ENCODE peak calls at places on chromosomes 5 and 9, in eight cellular contexts. Y is neuronal stem cell, R is GM23248, L is mesenchymal stem cell, K is PC-9, G is psoas muscle, W is lung, B is pancreas. P is an unnamed sample.

GRCh38 chr5:96004087-96004486 is 42.4 kb upstream of the ELL2 start:
- DNase-seq in Y (no peak), K (no peak), W (no peak), L (peak; percentile 42), B (no peak), R (no peak), G (no peak), P (no peak)

GRCh38 chr9:80775515-80775914 is 913.8 kb downstream of the TLE1 start:
- DNase-seq in G (no peak), L (peak; percentile 8), B (no peak), R (no peak), K (no peak), Y (no peak), W (no peak), P (no peak)

GRCh38 chr9:81814794-81815464 is 113.3 kb upstream of the SPATA31D4 start:
- DNase-seq in K (peak; percentile 14), B (no peak), W (no peak), Y (no peak), R (no peak), G (no peak), L (peak; percentile 20), P (no peak)

GRCh38 chr5:16489322-16489791 is 23.8 kb upstream of the ZNF622 start:
- DNase-seq in W (no peak), R (peak; percentile 81), G (no peak), K (peak; percentile 41), L (peak; percentile 62), B (no peak), Y (no peak), P (peak; percentile 41)

GRCh38 chr9:61667559-61668121 is 477.8 kb downstream of the SPATA31A7 start:
- DNase-seq in B (no peak), L (no peak), K (no peak), Y (no peak), R (no peak), W (no peak), G (no peak), P (no peak)

GRCh38 chr9:95494022-95494415 is 22.8 kb downstream of the PTCH1 start:
- DNase-seq in W (no peak), G (no peak), L (no peak), Y (no peak), K (no peak), B (peak; percentile 27), R (no peak), P (no peak)

GRCh38 chr9:36328798-36329411 is 70.7 kb upstream of the GNE start:
- DNase-seq in W (peak; percentile 50), K (peak; percentile 29), B (peak; percentile 21), L (peak; percentile 78), Y (peak; percentile 45), R (peak; percentile 70), G (no peak), P (peak; percentile 83)

GRCh38 chr9:108290839-108291585 is 564.8 kb downstream of the ACTL7B start:
- DNase-seq in K (no peak), B (no peak), G (no peak), R (peak; percentile 55), L (no peak), W (no peak), Y (no peak), P (peak; percentile 45)

GRCh38 chr9:127523312-127523851 is 72.1 kb downstream of the LRSAM1 start:
- DNase-seq in B (no peak), W (no peak), R (peak; percentile 49), G (no peak), K (no peak), L (peak; percentile 52), Y (no peak), P (peak; percentile 77)

GRCh38 chr9:111949919-111950318 is 53.3 kb downstream of the UGCG start:
- DNase-seq in Y (no peak), G (no peak), L (no peak), R (peak; percentile 80), W (no peak), K (no peak), B (no peak), P (peak; percentile 72)

GRCh38 chr9:118985851-118986250 is 383.4 kb downstream of the BRINP1 start:
- DNase-seq in R (no peak), G (no peak), K (no peak), L (no peak), B (no peak), W (no peak), Y (no peak), P (no peak)

GRCh38 chr5:40929049-40929448 is 19.8 kb downstream of the C7 start:
- DNase-seq in W (no peak), L (no peak), B (no peak), Y (no peak), G (no peak), R (no peak), K (no peak), P (no peak)

DNA sequence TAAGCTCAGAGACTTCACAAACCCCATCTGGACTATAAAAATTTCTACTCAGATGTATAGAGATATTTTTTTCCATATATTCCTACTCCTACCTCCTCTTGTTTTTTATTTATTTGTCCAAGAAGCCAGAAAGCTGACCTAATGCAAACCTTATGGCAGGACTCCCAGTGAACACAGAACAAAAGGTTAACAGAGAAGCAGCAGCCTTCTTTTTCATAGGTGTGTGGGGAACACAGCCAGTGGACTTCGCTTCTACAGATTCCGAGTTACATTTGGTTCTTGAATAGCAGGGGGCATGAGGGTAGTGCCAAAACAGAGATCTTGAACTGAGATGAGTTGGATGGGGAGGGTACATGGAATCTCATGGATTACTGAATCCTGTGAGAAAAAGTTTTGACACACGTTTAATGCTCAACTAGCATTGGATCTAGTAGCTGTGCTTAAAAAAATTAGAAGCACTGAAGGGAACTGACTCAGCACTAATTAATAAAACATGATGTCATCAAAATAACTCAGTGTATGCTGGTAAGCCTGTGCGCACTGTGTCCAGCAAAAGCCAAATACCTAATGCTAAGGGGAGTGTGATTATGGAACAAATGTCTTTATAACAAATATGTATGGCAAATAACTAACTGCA is 240.1 kb downstream of the GABRB2 start:
- DNase-seq in L (no peak), B (no peak), K (no peak), R (no peak), W (no peak), Y (no peak), G (no peak), P (no peak)
- H3K27ac ChIP-seq in L (no peak overlapping the region), B (no peak overlapping the region), K (no peak overlapping the region), R (no peak overlapping the region), W (no peak overlapping the region), Y (no peak overlapping the region), G (no peak overlapping the region), P (no peak overlapping the region)

GRCh38 chr5:172868436-172868923 is 34.4 kb downstream of the ERGIC1 start:
- DNase-seq in R (peak; percentile 59), B (no peak), G (no peak), W (no peak), Y (no peak), L (peak; percentile 84), K (no peak), P (no peak)

GRCh38 chr5:172868924-172869565 is 35.0 kb downstream of the ERGIC1 start:
- DNase-seq in L (peak; percentile 95), R (peak; percentile 97), K (peak; percentile 63), B (peak; percentile 67), W (peak; percentile 82), Y (no peak), G (peak; percentile 90), P (peak; percentile 91)

GRCh38 chr5:172870261-172870806 is 36.3 kb downstream of the ERGIC1 start:
- DNase-seq in R (peak; percentile 98), W (peak; percentile 73), Y (no peak), K (peak; percentile 35), L (peak; percentile 88), B (no peak), G (peak; percentile 49), P (peak; percentile 92)

GRCh38 chr5:172870807-172871431 is 36.9 kb downstream of the ERGIC1 start:
- DNase-seq in W (no peak), K (no peak), B (no peak), G (peak; percentile 47), L (peak; percentile 85), Y (no peak), R (no peak), P (no peak)

DNA sequence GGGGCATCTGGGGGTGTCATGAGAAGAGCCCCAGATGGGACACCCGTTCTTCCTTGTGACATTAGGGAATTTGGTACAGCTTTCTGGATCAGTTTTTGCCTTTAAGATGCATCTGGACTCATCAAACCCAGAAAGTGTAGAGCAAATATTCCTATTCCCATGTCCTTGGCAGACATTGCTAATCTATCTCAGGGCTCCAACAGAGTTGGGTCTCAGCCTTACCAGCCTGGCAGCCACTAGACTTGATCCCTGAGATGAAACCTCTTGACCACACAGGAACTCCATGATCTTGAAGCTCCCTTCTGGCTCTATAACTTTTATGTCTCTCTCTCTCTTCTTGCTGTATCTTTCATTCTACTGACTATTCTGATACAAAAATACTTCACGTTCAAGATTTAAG is 35.7 kb downstream of the ERGIC1 start:
- DNase-seq in R (peak; percentile 47), B (no peak), W (no peak), Y (no peak), G (no peak), K (no peak), L (no peak), P (no peak)
- H3K27ac ChIP-seq in R (peak overlapping the region; percentile 99), B (peak overlapping the region; percentile 74), W (peak overlapping the region; percentile 94), Y (no peak overlapping the region), G (peak overlapping the region; percentile 95), K (peak overlapping the region; percentile 84), L (peak overlapping the region; percentile 97), P (peak overlapping the region; percentile 96)

DNA sequence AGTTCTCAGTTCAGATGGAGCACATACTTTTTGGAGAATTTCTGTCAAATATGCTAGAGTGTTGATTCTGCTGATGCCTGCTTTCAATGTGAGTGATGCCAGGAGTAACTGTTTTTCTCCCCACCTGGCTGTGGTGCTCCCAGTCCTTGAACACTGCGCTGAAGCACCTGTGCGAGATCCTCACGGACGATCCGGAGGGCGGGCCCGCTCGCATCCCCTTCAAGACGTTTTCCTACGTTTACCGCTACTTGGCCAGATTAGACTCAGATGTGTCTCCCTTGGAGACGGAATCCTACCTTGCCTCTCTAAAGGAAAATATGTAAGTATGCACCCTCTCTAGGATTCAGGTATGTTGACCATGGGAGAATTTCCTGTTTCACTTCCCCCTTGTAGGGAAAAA is 19.4 kb downstream of the ROPN1L start:
- DNase-seq in B (no peak), K (no peak), Y (no peak), R (no peak), L (no peak), G (no peak), W (no peak), P (no peak)
- H3K27ac ChIP-seq in B (no peak overlapping the region), K (no peak overlapping the region), Y (no peak overlapping the region), R (no peak overlapping the region), L (no peak overlapping the region), G (no peak overlapping the region), W (no peak overlapping the region), P (no peak overlapping the region)

GRCh38 chr5:67257500-67257899 is 60.9 kb upstream of the CD180 start:
- DNase-seq in Y (no peak), L (no peak), G (no peak), K (no peak), R (no peak), B (no peak), W (no peak), P (no peak)

GRCh38 chr5:67255881-67256280 is 59.3 kb upstream of the CD180 start:
- DNase-seq in B (no peak), Y (no peak), K (no peak), L (no peak), G (no peak), W (no peak), R (peak; percentile 21), P (no peak)

GRCh38 chr5:67249590-67249895 is 52.9 kb upstream of the CD180 start:
- DNase-seq in L (no peak), R (no peak), G (no peak), B (no peak), W (no peak), K (no peak), Y (no peak), P (no peak)

GRCh38 chr5:67257063-67257462 is 60.5 kb upstream of the CD180 start:
- DNase-seq in B (no peak), W (no peak), K (no peak), Y (no peak), R (no peak), L (no peak), G (no peak), P (no peak)

GRCh38 chr5:67253911-67254310 is 57.3 kb upstream of the CD180 start:
- DNase-seq in K (no peak), L (no peak), B (no peak), R (no peak), W (no peak), G (no peak), Y (no peak), P (no peak)
- H3K27ac ChIP-seq in K (no peak overlapping the region), L (no peak overlapping the region), B (no peak overlapping the region), R (no peak overlapping the region), W (no peak overlapping the region), G (no peak overlapping the region), Y (no peak overlapping the region), P (no peak overlapping the region)